ENCODE peak calls at places on chromosomes 5 and 9, in four cellular contexts. X, O, W and K are unnamed samples.
A peak's percentile ranks its signal among the peaks of the same experiment; 100 is the strongest.

GRCh38 chr5:58497956-58498942 is 7.0 kb downstream of the GAPT start:
- DNase-seq in W (peak; percentile 53), X (peak; percentile 58), O (peak; percentile 43), K (peak; percentile 53)

GRCh38 chr5:123545506-123545905 is 33.5 kb downstream of the CSNK1G3 start:
- DNase-seq in X (no peak), O (peak; percentile 38), W (peak; percentile 24), K (no peak)

GRCh38 chr9:10274983-10275382 is 337.8 kb downstream of the PTPRD start:
- DNase-seq in W (no peak), O (no peak), X (no peak), K (no peak)

GRCh38 chr5:5306696-5307095 is 115.8 kb upstream of the ICE1 start:
- DNase-seq in X (no peak), W (no peak), O (no peak), K (peak; percentile 36)

GRCh38 chr5:178430187-178431062 is 159.8 kb downstream of the COL23A1 start:
- DNase-seq in O (no peak), X (no peak), W (no peak), K (no peak)

GRCh38 chr5:68433921-68434879 is 218.6 kb downstream of the PIK3R1 start:
- DNase-seq in W (peak; percentile 97), X (peak; percentile 90), O (peak; percentile 94), K (peak; percentile 96)

GRCh38 chr9:113219972-113220371 is 1.1 kb downstream of the FKBP15 start:
- DNase-seq in X (no peak), O (no peak), W (peak; percentile 33), K (peak; percentile 50)

GRCh38 chr5:58022055-58022454 is 437.8 kb downstream of the PLK2 start:
- DNase-seq in O (no peak), X (peak; percentile 35), W (peak; percentile 24), K (peak; percentile 30)

GRCh38 chr5:177085985-177086917 is at the start of gene FGFR4:
- DNase-seq in X (peak; percentile 83), O (peak; percentile 80), W (peak; percentile 81), K (peak; percentile 91)

GRCh38 chr5:133820516-133820915 is 147.9 kb downstream of the C5orf15 start:
- DNase-seq in O (no peak), W (no peak), X (no peak), K (no peak)

GRCh38 chr5:169870221-169870620 is 110.1 kb downstream of the INSYN2B start:
- DNase-seq in W (no peak), O (no peak), X (no peak), K (no peak)

GRCh38 chr5:137264573-137264972 is 234.6 kb downstream of the SPOCK1 start:
- DNase-seq in W (no peak), O (no peak), X (no peak), K (peak; percentile 85)

GRCh38 chr5:9610344-9610743 is 19.8 kb downstream of the TAS2R1 start:
- DNase-seq in W (no peak), O (no peak), X (no peak), K (no peak)

GRCh38 chr9:101536938-101537337 is 3.3 kb downstream of the RNF20 start:
- DNase-seq in X (no peak), W (peak; percentile 65), O (no peak), K (no peak)